ENCODE peak calls at places on chromosomes 2 and 18, in seven cellular contexts. One of them, this sample, is unnamed.

GRCh38 chr18:24201699-24202687 is 63.1 kb downstream of the CABYR start:
- DNase-seq in body of pancreas: no peak
- DNase-seq in posterior vena cava: no peak
- DNase-seq in kidney epithelial cell: no peak
- DNase-seq in kidney: no peak
- DNase-seq in HS-5: no peak
- DNase-seq in stimulated activated CD8-positive, alpha-beta memory T cell treated with anti-CD3 and anti-CD28 coated beads, Interleukin-4, amount 100 ng/mL, for 1 hour: no peak
- DNase-seq in this sample: no peak

GRCh38 chr18:77177009-77177408 is 44.4 kb upstream of the MBP start:
- DNase-seq in body of pancreas: no peak
- DNase-seq in posterior vena cava: no peak
- DNase-seq in kidney epithelial cell: peak; percentile 26
- DNase-seq in kidney: no peak
- DNase-seq in HS-5: no peak
- DNase-seq in stimulated activated CD8-positive, alpha-beta memory T cell treated with anti-CD3 and anti-CD28 coated beads, Interleukin-4, amount 100 ng/mL, for 1 hour: no peak
- DNase-seq in this sample: no peak

GRCh38 chr18:22847392-22847791 is 85.7 kb upstream of the RBBP8 start:
- DNase-seq in body of pancreas: no peak
- DNase-seq in posterior vena cava: no peak
- DNase-seq in kidney epithelial cell: no peak
- DNase-seq in kidney: no peak
- DNase-seq in HS-5: no peak
- DNase-seq in stimulated activated CD8-positive, alpha-beta memory T cell treated with anti-CD3 and anti-CD28 coated beads, Interleukin-4, amount 100 ng/mL, for 1 hour: no peak
- DNase-seq in this sample: peak; percentile 0

GRCh38 chr2:130756041-130756720 is 841 bp downstream of the AMER3 start:
- DNase-seq in body of pancreas: no peak
- DNase-seq in posterior vena cava: no peak
- DNase-seq in kidney epithelial cell: no peak
- DNase-seq in kidney: peak; percentile 66
- DNase-seq in HS-5: no peak
- DNase-seq in stimulated activated CD8-positive, alpha-beta memory T cell treated with anti-CD3 and anti-CD28 coated beads, Interleukin-4, amount 100 ng/mL, for 1 hour: no peak
- DNase-seq in this sample: no peak

GRCh38 chr18:42976869-42977268 is 138.6 kb downstream of the RIT2 start:
- DNase-seq in body of pancreas: no peak
- DNase-seq in posterior vena cava: no peak
- DNase-seq in kidney epithelial cell: no peak
- DNase-seq in kidney: no peak
- DNase-seq in HS-5: no peak
- DNase-seq in stimulated activated CD8-positive, alpha-beta memory T cell treated with anti-CD3 and anti-CD28 coated beads, Interleukin-4, amount 100 ng/mL, for 1 hour: no peak
- DNase-seq in this sample: no peak

GRCh38 chr2:215370116-215370965 is 58.5 kb downstream of the ATIC start:
- DNase-seq in body of pancreas: no peak
- DNase-seq in posterior vena cava: no peak
- DNase-seq in kidney epithelial cell: no peak
- DNase-seq in kidney: no peak
- DNase-seq in HS-5: no peak
- DNase-seq in stimulated activated CD8-positive, alpha-beta memory T cell treated with anti-CD3 and anti-CD28 coated beads, Interleukin-4, amount 100 ng/mL, for 1 hour: no peak
- DNase-seq in this sample: no peak

GRCh38 chr2:70645733-70646420 is 92.3 kb upstream of the TGFA start:
- DNase-seq in body of pancreas: no peak
- DNase-seq in posterior vena cava: no peak
- DNase-seq in kidney epithelial cell: no peak
- DNase-seq in kidney: no peak
- DNase-seq in HS-5: no peak
- DNase-seq in stimulated activated CD8-positive, alpha-beta memory T cell treated with anti-CD3 and anti-CD28 coated beads, Interleukin-4, amount 100 ng/mL, for 1 hour: no peak
- DNase-seq in this sample: no peak

GRCh38 chr2:146987996-146988395 is 856.8 kb upstream of the ACVR2A start:
- DNase-seq in body of pancreas: no peak
- DNase-seq in posterior vena cava: no peak
- DNase-seq in kidney epithelial cell: no peak
- DNase-seq in kidney: no peak
- DNase-seq in HS-5: no peak
- DNase-seq in stimulated activated CD8-positive, alpha-beta memory T cell treated with anti-CD3 and anti-CD28 coated beads, Interleukin-4, amount 100 ng/mL, for 1 hour: no peak
- DNase-seq in this sample: no peak

GRCh38 chr2:200905618-200906296 is 16.6 kb downstream of the NIF3L1 start:
- DNase-seq in body of pancreas: peak; percentile 76
- DNase-seq in posterior vena cava: peak; percentile 89
- DNase-seq in kidney epithelial cell: peak; percentile 21
- DNase-seq in kidney: peak; percentile 85
- DNase-seq in HS-5: no peak
- DNase-seq in stimulated activated CD8-positive, alpha-beta memory T cell treated with anti-CD3 and anti-CD28 coated beads, Interleukin-4, amount 100 ng/mL, for 1 hour: no peak
- DNase-seq in this sample: peak; percentile 76

GRCh38 chr2:40004336-40004735 is 225.3 kb upstream of the THUMPD2 start:
- DNase-seq in body of pancreas: no peak
- DNase-seq in posterior vena cava: no peak
- DNase-seq in kidney epithelial cell: no peak
- DNase-seq in kidney: no peak
- DNase-seq in HS-5: no peak
- DNase-seq in stimulated activated CD8-positive, alpha-beta memory T cell treated with anti-CD3 and anti-CD28 coated beads, Interleukin-4, amount 100 ng/mL, for 1 hour: no peak
- DNase-seq in this sample: no peak

GRCh38 chr2:231162036-231162345 is 36.4 kb upstream of the ARMC9 start:
- DNase-seq in body of pancreas: no peak
- DNase-seq in posterior vena cava: no peak
- DNase-seq in kidney epithelial cell: peak; percentile 96
- DNase-seq in kidney: no peak
- DNase-seq in HS-5: peak; percentile 96
- DNase-seq in stimulated activated CD8-positive, alpha-beta memory T cell treated with anti-CD3 and anti-CD28 coated beads, Interleukin-4, amount 100 ng/mL, for 1 hour: no peak
- DNase-seq in this sample: no peak

GRCh38 chr2:158297606-158298005 is 158.9 kb downstream of the CCDC148 start:
- DNase-seq in body of pancreas: no peak
- DNase-seq in posterior vena cava: no peak
- DNase-seq in kidney epithelial cell: peak; percentile 14
- DNase-seq in kidney: no peak
- DNase-seq in HS-5: no peak
- DNase-seq in stimulated activated CD8-positive, alpha-beta memory T cell treated with anti-CD3 and anti-CD28 coated beads, Interleukin-4, amount 100 ng/mL, for 1 hour: no peak
- DNase-seq in this sample: no peak

GRCh38 chr18:34867520-34867919 is 157.4 kb downstream of the DTNA start:
- DNase-seq in body of pancreas: no peak
- DNase-seq in posterior vena cava: no peak
- DNase-seq in kidney epithelial cell: no peak
- DNase-seq in kidney: no peak
- DNase-seq in HS-5: no peak
- DNase-seq in stimulated activated CD8-positive, alpha-beta memory T cell treated with anti-CD3 and anti-CD28 coated beads, Interleukin-4, amount 100 ng/mL, for 1 hour: no peak
- DNase-seq in this sample: no peak

GRCh38 chr2:19690429-19690828 is 211.4 kb downstream of the TTC32 start:
- DNase-seq in body of pancreas: no peak
- DNase-seq in posterior vena cava: no peak
- DNase-seq in kidney epithelial cell: no peak
- DNase-seq in kidney: no peak
- DNase-seq in HS-5: no peak
- DNase-seq in stimulated activated CD8-positive, alpha-beta memory T cell treated with anti-CD3 and anti-CD28 coated beads, Interleukin-4, amount 100 ng/mL, for 1 hour: no peak
- DNase-seq in this sample: no peak

GRCh38 chr2:110804915-110805314 is 72.5 kb downstream of the ACOXL start:
- DNase-seq in body of pancreas: no peak
- DNase-seq in posterior vena cava: no peak
- DNase-seq in kidney epithelial cell: no peak
- DNase-seq in kidney: no peak
- DNase-seq in HS-5: no peak
- DNase-seq in stimulated activated CD8-positive, alpha-beta memory T cell treated with anti-CD3 and anti-CD28 coated beads, Interleukin-4, amount 100 ng/mL, for 1 hour: peak; percentile 10
- DNase-seq in this sample: no peak

GRCh38 chr18:73696171-73696570 is 451.5 kb downstream of the FBXO15 start:
- DNase-seq in body of pancreas: no peak
- DNase-seq in posterior vena cava: no peak
- DNase-seq in kidney epithelial cell: no peak
- DNase-seq in kidney: no peak
- DNase-seq in HS-5: no peak
- DNase-seq in stimulated activated CD8-positive, alpha-beta memory T cell treated with anti-CD3 and anti-CD28 coated beads, Interleukin-4, amount 100 ng/mL, for 1 hour: no peak
- DNase-seq in this sample: no peak

GRCh38 chr2:232030229-232030628 is 68.7 kb downstream of the DIS3L2 start:
- DNase-seq in body of pancreas: no peak
- DNase-seq in posterior vena cava: no peak
- DNase-seq in kidney epithelial cell: no peak
- DNase-seq in kidney: no peak
- DNase-seq in HS-5: no peak
- DNase-seq in stimulated activated CD8-positive, alpha-beta memory T cell treated with anti-CD3 and anti-CD28 coated beads, Interleukin-4, amount 100 ng/mL, for 1 hour: no peak
- DNase-seq in this sample: no peak

GRCh38 chr2:234448506-234449169 is 48.2 kb downstream of the ARL4C start:
- DNase-seq in body of pancreas: no peak
- DNase-seq in posterior vena cava: no peak
- DNase-seq in kidney epithelial cell: no peak
- DNase-seq in kidney: no peak
- DNase-seq in HS-5: no peak
- DNase-seq in stimulated activated CD8-positive, alpha-beta memory T cell treated with anti-CD3 and anti-CD28 coated beads, Interleukin-4, amount 100 ng/mL, for 1 hour: no peak
- DNase-seq in this sample: no peak

GRCh38 chr2:147330925-147331324 is 513.9 kb upstream of the ACVR2A start:
- DNase-seq in body of pancreas: no peak
- DNase-seq in posterior vena cava: no peak
- DNase-seq in kidney epithelial cell: no peak
- DNase-seq in kidney: no peak
- DNase-seq in HS-5: no peak
- DNase-seq in stimulated activated CD8-positive, alpha-beta memory T cell treated with anti-CD3 and anti-CD28 coated beads, Interleukin-4, amount 100 ng/mL, for 1 hour: no peak
- DNase-seq in this sample: no peak

This sample was measured in midbrain.